ENCODE peak calls at places on chromosomes 6 and 20, in ten cellular contexts. One of them, this sample, is unnamed.

GRCh38 chr6:40398034-40398679 is 189.0 kb downstream of the LRFN2 start:
- DNase-seq in astrocyte of the spinal cord: no peak
- DNase-seq in astrocyte of the cerebellum: no peak
- DNase-seq in foreskin fibroblast: no peak
- DNase-seq in cardiac fibroblast: no peak
- DNase-seq in PC-3: no peak
- DNase-seq in astrocyte: no peak
- DNase-seq in kidney: no peak
- DNase-seq in fibroblast of lung: no peak
- DNase-seq in IMR-90: no peak
- DNase-seq in this sample: no peak

GRCh38 chr6:33962673-33963072 is 158.9 kb upstream of the MLN start:
- DNase-seq in kidney: peak
- DNase-seq in fibroblast of lung: no peak
- DNase-seq in astrocyte of the spinal cord: no peak
- DNase-seq in IMR-90: no peak
- DNase-seq in cardiac fibroblast: no peak
- DNase-seq in astrocyte of the cerebellum: no peak
- DNase-seq in PC-3: no peak
- DNase-seq in astrocyte: no peak
- DNase-seq in foreskin fibroblast: no peak
- DNase-seq in this sample: no peak

GRCh38 chr20:62617711-62618483 is 24.4 kb upstream of the SLCO4A1 start:
- DNase-seq in IMR-90: no peak
- DNase-seq in astrocyte: no peak
- DNase-seq in cardiac fibroblast: no peak
- DNase-seq in kidney: peak
- DNase-seq in PC-3: peak
- DNase-seq in fibroblast of lung: no peak
- DNase-seq in foreskin fibroblast: no peak
- DNase-seq in astrocyte of the cerebellum: no peak
- DNase-seq in astrocyte of the spinal cord: no peak
- DNase-seq in this sample: no peak

GRCh38 chr20:7703436-7703835 is 236.8 kb downstream of the HAO1 start:
- DNase-seq in astrocyte of the spinal cord: no peak
- DNase-seq in IMR-90: no peak
- DNase-seq in fibroblast of lung: no peak
- DNase-seq in astrocyte: no peak
- DNase-seq in foreskin fibroblast: no peak
- DNase-seq in kidney: no peak
- DNase-seq in astrocyte of the cerebellum: no peak
- DNase-seq in PC-3: no peak
- DNase-seq in cardiac fibroblast: no peak
- DNase-seq in this sample: no peak

GRCh38 chr20:2794202-2794748 is 6.2 kb downstream of the CPXM1 start:
- DNase-seq in kidney: no peak
- DNase-seq in astrocyte of the cerebellum: no peak
- DNase-seq in astrocyte of the spinal cord: no peak
- DNase-seq in IMR-90: no peak
- DNase-seq in foreskin fibroblast: no peak
- DNase-seq in astrocyte: no peak
- DNase-seq in fibroblast of lung: no peak
- DNase-seq in cardiac fibroblast: no peak
- DNase-seq in PC-3: no peak
- DNase-seq in this sample: no peak

GRCh38 chr20:13142143-13142542 is 78.9 kb upstream of the ISM1 start:
- DNase-seq in PC-3: no peak
- DNase-seq in fibroblast of lung: no peak
- DNase-seq in astrocyte: no peak
- DNase-seq in cardiac fibroblast: no peak
- DNase-seq in foreskin fibroblast: peak
- DNase-seq in astrocyte of the cerebellum: no peak
- DNase-seq in astrocyte of the spinal cord: peak
- DNase-seq in IMR-90: no peak
- DNase-seq in kidney: no peak
- DNase-seq in this sample: no peak

GRCh38 chr6:29887819-29888581 is 54.3 kb upstream of the HLA-A start:
- DNase-seq in foreskin fibroblast: peak
- DNase-seq in astrocyte of the cerebellum: no peak
- DNase-seq in astrocyte of the spinal cord: peak
- DNase-seq in astrocyte: no peak
- DNase-seq in fibroblast of lung: peak
- DNase-seq in kidney: peak
- DNase-seq in IMR-90: peak
- DNase-seq in PC-3: peak
- DNase-seq in cardiac fibroblast: peak
- DNase-seq in this sample: peak

GRCh38 chr6:392441-393390 is 1.2 kb downstream of the IRF4 start:
- DNase-seq in IMR-90: no peak
- DNase-seq in foreskin fibroblast: peak
- DNase-seq in astrocyte: no peak
- DNase-seq in PC-3: no peak
- DNase-seq in cardiac fibroblast: no peak
- DNase-seq in fibroblast of lung: no peak
- DNase-seq in astrocyte of the cerebellum: no peak
- DNase-seq in kidney: peak
- DNase-seq in astrocyte of the spinal cord: no peak
- DNase-seq in this sample: no peak

GRCh38 chr20:48175261-48175660 is 390.0 kb upstream of the SULF2 start:
- DNase-seq in astrocyte of the spinal cord: no peak
- DNase-seq in PC-3: no peak
- DNase-seq in IMR-90: no peak
- DNase-seq in cardiac fibroblast: no peak
- DNase-seq in foreskin fibroblast: no peak
- DNase-seq in kidney: no peak
- DNase-seq in fibroblast of lung: no peak
- DNase-seq in astrocyte of the cerebellum: no peak
- DNase-seq in astrocyte: no peak
- DNase-seq in this sample: no peak

GRCh38 chr6:140485740-140486467 is 1111.5 kb upstream of the CITED2 start:
- DNase-seq in foreskin fibroblast: peak
- DNase-seq in astrocyte: peak
- DNase-seq in kidney: peak
- DNase-seq in fibroblast of lung: peak
- DNase-seq in astrocyte of the spinal cord: peak
- DNase-seq in astrocyte of the cerebellum: peak
- DNase-seq in IMR-90: peak
- DNase-seq in PC-3: peak
- DNase-seq in cardiac fibroblast: peak
- DNase-seq in this sample: peak

GRCh38 chr20:46894579-46894958 is at the start of gene EYA2:
- DNase-seq in fibroblast of lung: no peak
- DNase-seq in foreskin fibroblast: peak
- DNase-seq in astrocyte: no peak
- DNase-seq in IMR-90: peak
- DNase-seq in cardiac fibroblast: no peak
- DNase-seq in kidney: peak
- DNase-seq in astrocyte of the spinal cord: no peak
- DNase-seq in PC-3: no peak
- DNase-seq in astrocyte of the cerebellum: no peak
- DNase-seq in this sample: no peak

GRCh38 chr20:878511-879307 is 37.4 kb downstream of the ANGPT4 start:
- DNase-seq in IMR-90: peak
- DNase-seq in foreskin fibroblast: peak
- DNase-seq in kidney: no peak
- DNase-seq in cardiac fibroblast: peak
- DNase-seq in astrocyte of the cerebellum: peak
- DNase-seq in astrocyte of the spinal cord: peak
- DNase-seq in astrocyte: no peak
- DNase-seq in fibroblast of lung: peak
- DNase-seq in PC-3: peak
- DNase-seq in this sample: peak

GRCh38 chr6:166997768-166998255 is 1.4 kb upstream of the CEP43 start:
- DNase-seq in kidney: peak
- DNase-seq in astrocyte of the cerebellum: peak
- DNase-seq in IMR-90: peak
- DNase-seq in fibroblast of lung: peak
- DNase-seq in PC-3: peak
- DNase-seq in astrocyte: peak
- DNase-seq in foreskin fibroblast: peak
- DNase-seq in astrocyte of the spinal cord: peak
- DNase-seq in cardiac fibroblast: peak
- DNase-seq in this sample: peak

GRCh38 chr6:80437186-80437585 is 330.7 kb downstream of the BCKDHB start:
- DNase-seq in astrocyte of the cerebellum: no peak
- DNase-seq in fibroblast of lung: no peak
- DNase-seq in astrocyte: peak
- DNase-seq in cardiac fibroblast: no peak
- DNase-seq in foreskin fibroblast: no peak
- DNase-seq in PC-3: no peak
- DNase-seq in kidney: no peak
- DNase-seq in IMR-90: peak
- DNase-seq in astrocyte of the spinal cord: peak
- DNase-seq in this sample: peak

GRCh38 chr6:1614767-1615650 is 5.3 kb downstream of the FOXC1 start:
- DNase-seq in kidney: peak
- DNase-seq in astrocyte of the cerebellum: no peak
- DNase-seq in astrocyte: no peak
- DNase-seq in fibroblast of lung: no peak
- DNase-seq in PC-3: no peak
- DNase-seq in cardiac fibroblast: no peak
- DNase-seq in IMR-90: no peak
- DNase-seq in foreskin fibroblast: no peak
- DNase-seq in astrocyte of the spinal cord: no peak
- DNase-seq in this sample: no peak

GRCh38 chr20:24987244-24987643 is 5.3 kb downstream of the APMAP start:
- DNase-seq in astrocyte: no peak
- DNase-seq in IMR-90: peak
- DNase-seq in kidney: peak
- DNase-seq in astrocyte of the spinal cord: no peak
- DNase-seq in PC-3: no peak
- DNase-seq in fibroblast of lung: no peak
- DNase-seq in cardiac fibroblast: no peak
- DNase-seq in foreskin fibroblast: peak
- DNase-seq in astrocyte of the cerebellum: no peak
- DNase-seq in this sample: no peak

GRCh38 chr20:60559462-60559861 is 601.2 kb downstream of the CDH26 start:
- DNase-seq in fibroblast of lung: no peak
- DNase-seq in cardiac fibroblast: no peak
- DNase-seq in astrocyte of the cerebellum: no peak
- DNase-seq in astrocyte: no peak
- DNase-seq in foreskin fibroblast: no peak
- DNase-seq in kidney: no peak
- DNase-seq in astrocyte of the spinal cord: no peak
- DNase-seq in PC-3: no peak
- DNase-seq in IMR-90: no peak
- DNase-seq in this sample: no peak

GRCh38 chr6:144661101-144661806 is 376.1 kb downstream of the UTRN start:
- DNase-seq in astrocyte: peak
- DNase-seq in astrocyte of the spinal cord: peak
- DNase-seq in foreskin fibroblast: peak
- DNase-seq in PC-3: peak
- DNase-seq in astrocyte of the cerebellum: no peak
- DNase-seq in fibroblast of lung: peak
- DNase-seq in cardiac fibroblast: no peak
- DNase-seq in kidney: no peak
- DNase-seq in IMR-90: peak
- DNase-seq in this sample: no peak

GRCh38 chr6:136582702-136583471 is 32.7 kb upstream of the MAP7 start:
- DNase-seq in kidney: no peak
- DNase-seq in PC-3: peak
- DNase-seq in cardiac fibroblast: peak
- DNase-seq in astrocyte of the cerebellum: peak
- DNase-seq in fibroblast of lung: peak
- DNase-seq in astrocyte of the spinal cord: peak
- DNase-seq in IMR-90: peak
- DNase-seq in astrocyte: peak
- DNase-seq in foreskin fibroblast: peak
- DNase-seq in this sample: peak
- TF ChIP-seq CTCF in kidney: peak
- TF ChIP-seq CTCF in PC-3: peak
- TF ChIP-seq CTCF in cardiac fibroblast: peak
- TF ChIP-seq CTCF in astrocyte of the cerebellum: peak
- TF ChIP-seq CTCF in fibroblast of lung: peak
- TF ChIP-seq CTCF in astrocyte of the spinal cord: peak
- TF ChIP-seq CTCF in IMR-90: peak
- TF ChIP-seq CTCF in astrocyte: peak
- TF ChIP-seq CTCF in foreskin fibroblast: no peak
- TF ChIP-seq CTCF in this sample: peak

DNA sequence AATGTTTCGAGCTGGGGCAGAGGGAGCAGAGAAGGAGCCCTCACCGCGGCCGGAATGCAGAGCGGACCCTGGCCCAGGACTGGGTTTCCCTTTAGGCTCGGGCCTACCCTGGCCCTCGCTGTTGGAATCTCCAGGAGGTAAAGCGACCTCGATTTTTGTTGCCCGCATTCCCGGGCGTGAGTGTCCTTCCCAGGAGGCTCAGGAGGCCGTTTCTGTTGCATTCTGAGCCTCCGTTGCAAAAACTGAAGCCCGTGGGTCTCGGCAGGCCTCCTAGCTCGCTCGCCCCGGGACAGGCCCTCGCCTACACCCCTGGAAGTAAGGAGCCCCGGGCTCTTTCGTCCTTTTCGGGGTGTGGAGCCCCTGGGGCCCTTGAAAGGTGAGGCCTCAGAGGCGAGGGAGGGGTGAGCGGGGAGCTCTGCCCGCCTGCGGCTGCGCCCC is 2.2 kb downstream of the NR2E1 start:
- DNase-seq in astrocyte: no peak
- DNase-seq in astrocyte of the spinal cord: no peak
- DNase-seq in kidney: no peak
- DNase-seq in astrocyte of the cerebellum: no peak
- DNase-seq in IMR-90: no peak
- DNase-seq in PC-3: no peak
- DNase-seq in foreskin fibroblast: no peak
- DNase-seq in fibroblast of lung: no peak
- DNase-seq in cardiac fibroblast: no peak
- DNase-seq in this sample: no peak
- H3K4me3 ChIP-seq in astrocyte: no peak
- H3K4me3 ChIP-seq in astrocyte of the spinal cord: no peak
- H3K4me3 ChIP-seq in kidney: no peak
- H3K4me3 ChIP-seq in astrocyte of the cerebellum: no peak
- H3K4me3 ChIP-seq in IMR-90: no peak
- H3K4me3 ChIP-seq in PC-3: no peak
- H3K4me3 ChIP-seq in foreskin fibroblast: no peak
- H3K4me3 ChIP-seq in fibroblast of lung: no peak
- H3K4me3 ChIP-seq in cardiac fibroblast: no peak
- H3K4me3 ChIP-seq in this sample: no peak

DNA sequence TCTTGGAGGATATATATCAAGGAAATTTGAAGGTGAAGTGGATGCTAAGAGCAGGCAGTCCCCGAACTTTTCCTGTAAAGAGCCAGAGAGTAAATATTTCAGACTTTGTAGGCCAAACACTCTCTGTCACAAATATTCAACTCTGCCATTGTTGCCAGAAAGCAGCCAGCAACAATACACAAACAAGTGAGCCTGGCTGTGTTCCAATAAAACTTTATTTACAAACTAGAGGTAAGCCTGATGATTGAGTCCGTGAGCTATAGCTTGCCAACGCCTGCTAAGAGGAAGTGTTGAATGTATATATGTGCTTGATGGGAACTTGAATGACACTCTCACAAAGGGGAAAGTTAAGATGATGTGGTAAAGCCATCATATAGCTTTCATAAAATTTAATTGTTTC is 166.0 kb upstream of the PLN start:
- DNase-seq in cardiac fibroblast: no peak
- DNase-seq in foreskin fibroblast: no peak
- DNase-seq in astrocyte of the cerebellum: no peak
- DNase-seq in astrocyte of the spinal cord: no peak
- DNase-seq in astrocyte: no peak
- DNase-seq in IMR-90: no peak
- DNase-seq in kidney: no peak
- DNase-seq in fibroblast of lung: no peak
- DNase-seq in PC-3: no peak
- DNase-seq in this sample: no peak
- TF ChIP-seq CTCF in cardiac fibroblast: no peak
- TF ChIP-seq CTCF in foreskin fibroblast: no peak
- TF ChIP-seq CTCF in astrocyte of the cerebellum: no peak
- TF ChIP-seq CTCF in astrocyte of the spinal cord: no peak
- TF ChIP-seq CTCF in astrocyte: no peak
- TF ChIP-seq CTCF in IMR-90: no peak
- TF ChIP-seq CTCF in kidney: no peak
- TF ChIP-seq CTCF in fibroblast of lung: no peak
- TF ChIP-seq CTCF in PC-3: no peak
- TF ChIP-seq CTCF in this sample: no peak

GRCh38 chr6:138526822-138527235 is 27.5 kb upstream of the NHSL1 start:
- DNase-seq in IMR-90: no peak
- DNase-seq in kidney: no peak
- DNase-seq in astrocyte: no peak
- DNase-seq in fibroblast of lung: peak
- DNase-seq in foreskin fibroblast: peak
- DNase-seq in astrocyte of the spinal cord: peak
- DNase-seq in PC-3: no peak
- DNase-seq in astrocyte of the cerebellum: no peak
- DNase-seq in cardiac fibroblast: no peak
- DNase-seq in this sample: no peak
- H3K4me3 ChIP-seq in IMR-90: no peak
- H3K4me3 ChIP-seq in kidney: no peak
- H3K4me3 ChIP-seq in astrocyte: peak
- H3K4me3 ChIP-seq in fibroblast of lung: no peak
- H3K4me3 ChIP-seq in foreskin fibroblast: no peak
- H3K4me3 ChIP-seq in astrocyte of the spinal cord: no peak
- H3K4me3 ChIP-seq in PC-3: no peak
- H3K4me3 ChIP-seq in astrocyte of the cerebellum: no peak
- H3K4me3 ChIP-seq in cardiac fibroblast: no peak
- H3K4me3 ChIP-seq in this sample: peak